ENCODE peak calls at places on chromosome 12, in five cellular contexts. O, G, I, E and C are unnamed samples.

GRCh38 chr12:10641735-10642500 is 28.5 kb upstream of the MAGOHB start:
- DNase-seq in O (no peak), G (no peak), I (peak), E (no peak), C (peak)

GRCh38 chr12:110339184-110339952 is 58.3 kb downstream of the ATP2A2 start:
- DNase-seq in O (no peak), G (no peak), I (no peak), E (no peak), C (no peak)

GRCh38 chr12:45878630-45879255 is 111.6 kb downstream of the SCAF11 start:
- DNase-seq in O (no peak), G (no peak), I (no peak), E (no peak), C (peak)

GRCh38 chr12:4540170-4540569 is 1.5 kb downstream of the RAD51AP1 start:
- DNase-seq in O (no peak), G (no peak), I (no peak), E (no peak), C (no peak)

GRCh38 chr12:104699489-104700194 is 242.9 kb downstream of the CHST11 start:
- DNase-seq in O (no peak), G (no peak), I (no peak), E (no peak), C (no peak)

GRCh38 chr12:124040737-124041136 is 67.7 kb downstream of the ZNF664 start:
- DNase-seq in O (no peak), G (no peak), I (no peak), E (no peak), C (no peak)

GRCh38 chr12:132222096-132222807 is 78.0 kb downstream of the NOC4L start:
- DNase-seq in O (no peak), G (no peak), I (no peak), E (no peak), C (peak)

GRCh38 chr12:109706747-109707469 is 6.7 kb upstream of the FAM222A start:
- DNase-seq in O (peak), G (no peak), I (no peak), E (no peak), C (no peak)

GRCh38 chr12:100539209-100539608 is 34.3 kb upstream of the GAS2L3 start:
- DNase-seq in O (no peak), G (no peak), I (peak), E (no peak), C (peak)

GRCh38 chr12:122064780-122065588 is 13.6 kb upstream of the MLXIP start:
- DNase-seq in O (peak), G (no peak), I (peak), E (no peak), C (peak)

DNA sequence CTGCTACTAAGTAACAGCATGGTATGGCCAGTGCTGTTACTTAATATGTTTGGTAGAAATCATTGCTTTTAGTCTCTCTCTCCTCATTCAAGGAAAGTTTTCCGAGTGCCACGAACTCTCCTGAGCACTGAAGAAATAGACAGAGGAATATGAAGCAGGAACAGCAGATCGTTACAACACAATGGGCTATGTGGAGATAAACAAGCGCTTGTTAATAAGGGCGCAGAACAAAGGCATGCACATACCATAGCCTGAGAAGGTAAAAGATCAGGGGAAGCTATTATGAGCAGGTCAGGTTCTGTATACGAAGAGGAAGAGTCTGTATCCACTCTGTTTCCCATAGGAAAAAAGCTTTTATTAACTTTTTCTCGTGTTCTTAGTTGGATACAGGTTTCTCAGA is 156.2 kb upstream of the CPNE8 start:
- DNase-seq in O (no peak), G (no peak), I (no peak), E (no peak), C (no peak)
- TF ChIP-seq CTCF in O (no peak), G (no peak), I (no peak), E (no peak), C (no peak)

GRCh38 chr12:26029741-26030033 is 71.2 kb downstream of the RASSF8 start:
- DNase-seq in O (no peak), G (no peak), I (peak), E (no peak), C (no peak)
- H3K4me3 ChIP-seq in O (no peak), G (no peak), I (no peak), E (no peak), C (no peak)

DNA sequence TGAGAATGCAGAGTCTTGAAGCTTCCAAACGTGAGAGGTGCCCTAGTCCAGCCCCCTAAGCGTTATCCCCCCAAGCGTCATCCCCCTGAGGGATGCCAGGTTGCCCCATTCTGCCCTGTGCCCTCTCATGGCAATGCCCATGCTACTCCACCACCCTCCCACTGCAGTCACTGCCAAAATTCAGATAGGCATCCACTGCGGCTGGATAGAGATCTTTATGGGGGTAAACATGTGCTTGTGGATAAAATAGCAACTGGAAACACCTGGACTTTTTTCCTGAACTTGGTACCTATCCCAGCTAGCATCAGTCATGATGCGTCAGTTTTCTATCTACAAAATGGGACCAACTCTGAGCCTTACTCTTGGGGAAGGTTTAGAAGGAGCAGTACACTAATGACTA is 92.7 kb upstream of the HOXC13 start:
- DNase-seq in O (no peak), G (no peak), I (no peak), E (no peak), C (no peak)
- TF ChIP-seq CTCF in O (no peak), G (no peak), I (no peak), E (no peak), C (no peak)

GRCh38 chr12:62738611-62739010 is 196.3 kb downstream of the PPM1H start:
- DNase-seq in O (no peak), G (no peak), I (no peak), E (no peak), C (no peak)

GRCh38 chr12:62749586-62749985 is 185.4 kb downstream of the PPM1H start:
- DNase-seq in O (no peak), G (no peak), I (no peak), E (no peak), C (no peak)

GRCh38 chr12:62739266-62739831 is 195.6 kb downstream of the PPM1H start:
- DNase-seq in O (no peak), G (no peak), I (no peak), E (no peak), C (no peak)

GRCh38 chr12:62744551-62744950 is 190.4 kb downstream of the PPM1H start:
- DNase-seq in O (no peak), G (no peak), I (no peak), E (no peak), C (no peak)
- H3K4me3 ChIP-seq in O (no peak), G (no peak), I (no peak), E (no peak), C (no peak)

GRCh38 chr12:18246057-18246456 is 15.3 kb upstream of the PIK3C2G start:
- DNase-seq in O (no peak), G (no peak), I (no peak), E (no peak), C (no peak)
- TF ChIP-seq CTCF in O (no peak), G (no peak), I (peak), E (no peak), C (peak)

GRCh38 chr12:120447992-120448391 is 1.7 kb downstream of the GATC start:
- DNase-seq in O (no peak), G (no peak), I (no peak), E (no peak), C (no peak)
- H3K4me3 ChIP-seq in O (no peak), G (no peak), I (no peak), E (no peak), C (no peak)

GRCh38 chr12:6752181-6752930 is 585 bp downstream of the MLF2 start:
- DNase-seq in O (no peak), G (peak), I (peak), E (no peak), C (peak)
- TF ChIP-seq CTCF in O (no peak), G (no peak), I (peak), E (no peak), C (peak)

DNA sequence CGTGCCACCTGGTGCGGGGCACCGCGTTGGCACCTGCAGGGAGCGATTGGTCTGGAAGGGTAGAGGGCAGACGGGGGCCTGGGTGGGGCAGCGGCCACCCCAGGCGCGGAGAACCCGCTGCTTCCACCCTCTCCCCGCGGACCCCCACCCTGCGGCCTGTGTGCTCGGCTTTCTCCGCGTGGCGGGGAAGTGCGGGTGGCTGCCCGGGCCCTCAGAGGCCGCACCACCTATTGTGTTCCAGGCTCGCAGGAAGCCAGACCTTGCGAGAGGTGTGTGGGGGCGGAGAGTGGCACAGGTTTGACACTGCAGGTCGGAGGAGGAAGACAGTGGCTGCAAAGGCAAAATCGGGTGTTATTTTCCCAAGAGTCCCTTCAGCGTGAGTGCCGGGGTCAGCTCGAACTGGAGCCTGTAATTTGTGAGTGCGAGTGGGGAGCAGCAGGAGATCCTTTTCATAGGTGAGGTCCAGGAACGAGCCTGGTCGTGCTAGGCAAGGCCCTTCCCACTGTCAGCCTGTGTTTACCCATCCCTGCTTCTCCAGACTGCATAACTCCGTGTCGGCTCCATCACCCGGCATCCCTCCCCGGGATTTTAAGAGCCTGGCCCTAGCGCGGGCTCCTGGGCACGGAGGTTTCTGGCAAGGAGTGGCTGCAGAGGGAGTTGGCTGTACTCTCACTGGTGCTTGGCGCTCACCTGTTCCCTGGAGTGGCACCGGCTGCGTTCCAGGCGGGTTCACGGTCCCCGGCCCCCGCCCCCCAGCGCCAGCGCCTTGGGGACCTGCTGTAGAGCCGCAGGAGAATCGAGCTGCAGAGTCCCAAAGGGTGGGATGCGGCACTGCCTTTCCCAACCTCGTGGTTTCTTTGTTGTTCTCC is 930 bp downstream of the TBC1D30 start:
- DNase-seq in O (no peak), G (no peak), I (no peak), E (no peak), C (no peak)
- H3K4me3 ChIP-seq in O (no peak), G (no peak), I (no peak), E (peak), C (no peak)

GRCh38 chr12:75560167-75560566 is 48.8 kb upstream of the KRR1 start:
- DNase-seq in O (no peak), G (no peak), I (peak), E (no peak), C (peak)
- TF ChIP-seq CTCF in O (peak), G (peak), I (peak), E (no peak), C (peak)

GRCh38 chr12:79019672-79020071 is 155.1 kb downstream of the SYT1 start:
- DNase-seq in O (no peak), G (no peak), I (no peak), E (no peak), C (no peak)

GRCh38 chr12:79023784-79024183 is 159.2 kb downstream of the SYT1 start:
- DNase-seq in O (no peak), G (no peak), I (no peak), E (no peak), C (peak)

GRCh38 chr12:79023261-79023660 is 158.7 kb downstream of the SYT1 start:
- DNase-seq in O (no peak), G (no peak), I (peak), E (no peak), C (peak)

GRCh38 chr12:79021021-79021420 is 156.4 kb downstream of the SYT1 start:
- DNase-seq in O (no peak), G (no peak), I (no peak), E (no peak), C (no peak)

DNA sequence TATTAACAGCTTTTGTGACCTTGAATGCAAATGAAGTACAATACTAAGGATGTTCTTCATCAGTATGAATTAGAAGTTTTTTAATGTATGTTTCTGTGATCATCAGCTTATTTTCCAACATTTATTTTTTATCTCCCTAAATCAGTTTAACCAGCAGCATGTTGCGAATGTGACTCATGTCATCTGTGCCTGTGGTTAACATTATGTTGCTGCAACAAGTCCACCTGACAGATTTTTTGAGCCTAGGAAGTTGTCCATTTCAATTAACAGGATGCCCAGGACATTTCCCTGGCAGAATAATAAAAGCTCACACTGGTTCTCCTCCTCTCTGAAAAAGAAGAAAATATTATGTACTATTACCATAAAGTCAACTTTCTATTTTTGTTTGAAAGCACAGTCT is 155.5 kb downstream of the SYT1 start:
- DNase-seq in O (no peak), G (no peak), I (peak), E (no peak), C (peak)
- H3K4me3 ChIP-seq in O (no peak), G (no peak), I (no peak), E (no peak), C (no peak)